ENCODE peak calls at places on chromosomes 4 and X, in five cellular contexts. K is heart left ventricle; I is uterus; O is OCI-LY7; J is effector memory CD4-positive, alpha-beta T cell. M is an unnamed sample.

GRCh38 chr4:64230709-64231310 is 178.4 kb downstream of the TECRL start:
- DNase-seq in K (no peak), I (no peak), O (peak; percentile 46), J (no peak), M (no peak)

GRCh38 chrX:133987188-133987587 is 1.8 kb upstream of the GPC3 start:
- DNase-seq in K (no peak), I (no peak), O (no peak), J (no peak), M (no peak)

GRCh38 chr4:56445699-56446098 is 9.6 kb downstream of the PAICS start:
- DNase-seq in K (no peak), I (no peak), O (no peak), J (no peak), M (no peak)

GRCh38 chrX:109533005-109533404 is 3.6 kb upstream of the NXT2 start:
- DNase-seq in K (no peak), I (no peak), O (peak; percentile 64), J (no peak), M (no peak)

GRCh38 chr4:175871774-175872405 is 59.8 kb upstream of the GPM6A start:
- DNase-seq in K (no peak), I (no peak), O (no peak), J (no peak), M (no peak)

GRCh38 chrX:14027511-14028019 is 2.1 kb downstream of the GEMIN8 start:
- DNase-seq in K (no peak), I (no peak), O (no peak), J (no peak), M (no peak)

GRCh38 chr4:175891231-175891630 is 79.2 kb upstream of the GPM6A start:
- DNase-seq in K (no peak), I (no peak), O (no peak), J (no peak), M (no peak)

GRCh38 chr4:185587065-185587443 is 51.7 kb upstream of the PDLIM3 start:
- DNase-seq in K (no peak), I (no peak), O (no peak), J (no peak), M (no peak)

GRCh38 chr4:98352940-98353339 is 91.8 kb downstream of the RAP1GDS1 start:
- DNase-seq in K (no peak), I (no peak), O (no peak), J (no peak), M (no peak)

GRCh38 chrX:110759785-110760184 is 35.8 kb downstream of the CHRDL1 start:
- DNase-seq in K (no peak), I (no peak), O (no peak), J (no peak), M (no peak)

GRCh38 chr4:53651142-53651720 is 59.9 kb upstream of the LNX1 start:
- DNase-seq in K (peak; percentile 59), I (no peak), O (no peak), J (no peak), M (no peak)

GRCh38 chr4:183443609-183444148 is 757 bp upstream of the CDKN2AIP start:
- DNase-seq in K (no peak), I (no peak), O (no peak), J (no peak), M (no peak)

GRCh38 chrX:21756785-21757529 is 959 bp downstream of the SMPX start:
- DNase-seq in K (no peak), I (no peak), O (no peak), J (no peak), M (no peak)

GRCh38 chr4:73721901-73722300 is 18.5 kb upstream of the CXCL8 start:
- DNase-seq in K (no peak), I (no peak), O (no peak), J (no peak), M (no peak)

GRCh38 chr4:147638942-147639341 is 21.7 kb downstream of the TMEM184C start:
- DNase-seq in K (no peak), I (no peak), O (no peak), J (no peak), M (no peak)

GRCh38 chrX:118615141-118615540 is 112.3 kb upstream of the IL13RA1 start:
- DNase-seq in K (no peak), I (no peak), O (no peak), J (no peak), M (no peak)

GRCh38 chr4:76781698-76782595 is 116.0 kb downstream of the SOWAHB start:
- DNase-seq in K (no peak), I (no peak), O (no peak), J (no peak), M (no peak)

GRCh38 chr4:75596061-75596460 is 34.3 kb downstream of the CDKL2 start:
- DNase-seq in K (no peak), I (no peak), O (no peak), J (no peak), M (no peak)

GRCh38 chrX:129932792-129933321 is 26.9 kb downstream of the UTP14A start:
- DNase-seq in K (peak; percentile 23), I (peak; percentile 40), O (no peak), J (no peak), M (peak; percentile 31)

GRCh38 chr4:153789741-153790651 is 1.1 kb upstream of the SFRP2 start:
- DNase-seq in K (no peak), I (no peak), O (no peak), J (no peak), M (no peak)

GRCh38 chr4:119626420-119626819 is 2.2 kb downstream of the PDE5A start:
- DNase-seq in K (no peak), I (no peak), O (no peak), J (no peak), M (no peak)

GRCh38 chr4:53015681-53016080 is 153.6 kb downstream of the RASL11B start:
- DNase-seq in K (peak; percentile 19), I (peak; percentile 54), O (peak; percentile 42), J (no peak), M (no peak)

GRCh38 chr4:93182722-93183121 is 645.8 kb upstream of the ATOH1 start:
- DNase-seq in K (no peak), I (no peak), O (no peak), J (no peak), M (no peak)

GRCh38 chr4:143515905-143516304 is 2.4 kb downstream of the SMARCA5 start:
- DNase-seq in K (no peak), I (no peak), O (no peak), J (no peak), M (no peak)

GRCh38 chr4:82457266-82457665 is 26.9 kb downstream of the ENOPH1 start:
- DNase-seq in K (no peak), I (no peak), O (no peak), J (no peak), M (no peak)

GRCh38 chrX:4263005-4263404 is 549.6 kb upstream of the PRKX start:
- DNase-seq in K (no peak), I (no peak), O (no peak), J (no peak), M (no peak)

GRCh38 chrX:41145920-41146608 is 60.8 kb downstream of the USP9X start:
- DNase-seq in K (no peak), I (no peak), O (no peak), J (no peak), M (no peak)

GRCh38 chrX:70454441-70455365 is 10.1 kb downstream of the DLG3 start:
- DNase-seq in K (peak; percentile 56), I (peak; percentile 75), O (peak; percentile 22), J (peak; percentile 76), M (peak; percentile 47)

GRCh38 chr4:87240341-87240740 is 19.9 kb upstream of the KLHL8 start:
- DNase-seq in K (no peak), I (no peak), O (no peak), J (no peak), M (no peak)

GRCh38 chr4:169100656-169101055 is 90.6 kb upstream of the CBR4 start:
- DNase-seq in K (no peak), I (no peak), O (no peak), J (no peak), M (no peak)

GRCh38 chr4:8364141-8364540 is 76.4 kb downstream of the ACOX3 start:
- DNase-seq in K (no peak), I (no peak), O (no peak), J (no peak), M (no peak)

GRCh38 chr4:75726577-75726976 is 2.2 kb downstream of the USO1 start:
- DNase-seq in K (no peak), I (no peak), O (no peak), J (no peak), M (no peak)

GRCh38 chr4:3530663-3531254 is 1.5 kb downstream of the LRPAP1 start:
- DNase-seq in K (peak; percentile 43), I (no peak), O (no peak), J (no peak), M (no peak)
- H3K4me3 ChIP-seq in K (peak overlapping the region; percentile 93), I (peak overlapping the region; percentile 86), O (peak overlapping the region; percentile 97), J (peak overlapping the region; percentile 12), M (peak overlapping the region; percentile 91)

DNA sequence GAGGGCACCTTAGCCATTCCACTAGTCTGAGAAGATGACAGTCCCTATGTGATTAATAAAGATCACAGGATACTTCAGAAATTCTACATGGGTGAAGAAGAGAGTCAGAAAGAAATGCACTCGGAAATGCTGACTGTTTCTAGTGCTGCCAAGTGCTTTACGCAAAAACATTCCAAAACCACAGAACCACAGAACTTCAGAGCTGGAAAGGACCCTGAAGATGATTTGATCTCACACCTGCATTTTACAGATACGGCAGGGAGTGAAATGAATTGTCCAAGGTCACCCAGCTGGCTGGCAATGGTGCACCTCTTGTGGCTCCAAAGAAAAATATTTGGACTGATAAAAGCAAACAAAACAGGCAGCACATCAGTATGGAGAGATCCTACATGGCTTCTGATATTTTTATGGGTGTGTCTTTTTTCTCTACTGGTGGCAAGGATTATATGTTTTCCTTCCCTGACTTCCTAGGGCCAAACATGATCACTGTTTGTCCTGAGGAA is 115.9 kb downstream of the MAML3 start:
- DNase-seq in K (no peak), I (no peak), O (no peak), J (no peak), M (no peak)
- H3K4me3 ChIP-seq in K (no peak overlapping the region), I (no peak overlapping the region), O (no peak overlapping the region), J (no peak overlapping the region), M (no peak overlapping the region)

GRCh38 chr4:159268607-159269006 is 165.7 kb downstream of the RAPGEF2 start:
- DNase-seq in K (no peak), I (no peak), O (no peak), J (no peak), M (no peak)
- H3K4me3 ChIP-seq in K (peak overlapping the region; percentile 34), I (no peak overlapping the region), O (no peak overlapping the region), J (no peak overlapping the region), M (peak overlapping the region; percentile 38)

DNA sequence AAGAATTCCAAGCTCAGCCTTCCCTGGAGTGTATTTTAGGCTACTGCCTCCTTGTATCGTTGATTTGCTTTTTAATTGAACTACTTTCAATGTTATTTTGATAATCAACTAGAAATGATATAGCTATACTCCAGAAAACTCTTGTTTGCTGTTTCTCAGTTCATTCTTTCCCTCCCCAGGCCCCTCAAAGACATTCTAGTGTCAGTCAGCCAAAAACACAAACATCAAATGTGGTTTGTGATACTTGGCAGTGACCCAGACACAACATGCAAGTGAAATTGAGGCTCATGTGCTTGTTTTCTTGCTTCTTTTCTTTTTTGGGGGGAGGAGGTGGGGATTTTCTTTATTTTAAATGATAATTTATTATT is 7.6 kb downstream of the FAT4 start:
- DNase-seq in K (no peak), I (no peak), O (no peak), J (no peak), M (no peak)
- H3K4me3 ChIP-seq in K (peak overlapping the region; percentile 26), I (no peak overlapping the region), O (no peak overlapping the region), J (no peak overlapping the region), M (peak overlapping the region; percentile 49)